ENCODE peak calls at places on chromosome 22, in nine cellular contexts. M is C1 segment of cervical spinal cord, J is left ventricle myocardium inferior, O is fibroblast of pulmonary artery, Z is astrocyte of the spinal cord, S is AG04450, E is A549, N is T-cell, D is mesenteric fat pad. H is an unnamed sample.
A peak's percentile ranks its signal among the peaks of the same experiment; 100 is the strongest.

GRCh38 chr22:24474221-24474620 is 20.9 kb upstream of the UPB1 start:
- DNase-seq in M (no peak), J (no peak), O (peak; percentile 91), Z (peak; percentile 89), S (peak; percentile 71), E (peak; percentile 36), N (no peak), D (no peak), H (no peak)

GRCh38 chr22:39311592-39312400 is 7.6 kb downstream of the RPL3 start:
- DNase-seq in M (no peak), J (no peak), O (no peak), Z (no peak), S (no peak), E (no peak), N (no peak), D (no peak), H (no peak)

GRCh38 chr22:31630331-31631329 is 31.4 kb downstream of the PISD start:
- DNase-seq in M (peak; percentile 55), J (peak; percentile 82), O (peak; percentile 85), Z (peak; percentile 79), S (no peak), E (peak; percentile 44), N (peak; percentile 87), D (peak; percentile 95), H (peak; percentile 96)

GRCh38 chr22:38996105-38996504 is 14.0 kb downstream of the APOBEC3B start:
- DNase-seq in M (no peak), J (no peak), O (no peak), Z (no peak), S (no peak), E (no peak), N (no peak), D (no peak), H (no peak)

GRCh38 chr22:28442951-28443876 is 236.4 kb downstream of the TTC28 start:
- DNase-seq in M (peak; percentile 7), J (peak; percentile 60), O (peak; percentile 82), Z (peak; percentile 81), S (no peak), E (no peak), N (peak; percentile 47), D (no peak), H (no peak)

GRCh38 chr22:20244744-20245576 is 23.2 kb downstream of the RTN4R start:
- DNase-seq in M (no peak), J (no peak), O (no peak), Z (no peak), S (no peak), E (no peak), N (peak; percentile 73), D (no peak), H (peak; percentile 32)

GRCh38 chr22:42388130-42388797 is 43.9 kb downstream of the NFAM1 start:
- DNase-seq in M (no peak), J (no peak), O (peak; percentile 10), Z (no peak), S (no peak), E (no peak), N (no peak), D (no peak), H (no peak)

GRCh38 chr22:46445771-46446485 is 91.5 kb downstream of the CELSR1 start:
- DNase-seq in M (no peak), J (no peak), O (no peak), Z (no peak), S (no peak), E (no peak), N (no peak), D (no peak), H (no peak)

GRCh38 chr22:45164217-45165123 is 745 bp downstream of the NUP50 start:
- DNase-seq in M (peak; percentile 43), J (peak; percentile 24), O (peak; percentile 18), Z (no peak), S (no peak), E (no peak), N (peak; percentile 33), D (peak; percentile 90), H (no peak)

GRCh38 chr22:29346659-29347058 is 31.2 kb upstream of the RASL10A start:
- DNase-seq in M (peak; percentile 46), J (no peak), O (no peak), Z (no peak), S (no peak), E (no peak), N (no peak), D (no peak), H (no peak)

GRCh38 chr22:37176464-37177061 is 11.5 kb downstream of the C1QTNF6 start:
- DNase-seq in M (peak; percentile 27), J (peak; percentile 79), O (peak; percentile 81), Z (peak; percentile 57), S (no peak), E (no peak), N (no peak), D (no peak), H (peak; percentile 25)

GRCh38 chr22:38713921-38714320 is 8.2 kb downstream of the GTPBP1 start:
- DNase-seq in M (no peak), J (no peak), O (no peak), Z (no peak), S (no peak), E (no peak), N (no peak), D (no peak), H (no peak)

GRCh38 chr22:27720860-27721259 is 80.7 kb downstream of the MN1 start:
- DNase-seq in M (no peak), J (no peak), O (no peak), Z (no peak), S (no peak), E (no peak), N (no peak), D (no peak), H (no peak)